ENCODE peak calls at places on chromosome 16, in ten cellular contexts. One of them, this sample, is unnamed.

GRCh38 chr16:85717393-85718152 is 28.8 kb upstream of the GINS2 start:
- DNase-seq in right lobe of liver: peak
- DNase-seq in mucosa of gallbladder: peak
- DNase-seq in endothelial cell of umbilical vein: peak
- DNase-seq in activated T-helper 9 cell treated with anti-CD3 and anti-CD28 coated beads, Interleukin-2, amount 50 U/mL, for 16 hours: peak
- DNase-seq in neural progenitor cell: peak
- DNase-seq in caudate nucleus: peak
- DNase-seq in hypothalamus: peak
- DNase-seq in NCI-H2171 treated with DMSO at 0.1 percent for 48 hours: peak
- DNase-seq in amygdala: no peak
- DNase-seq in this sample: peak

GRCh38 chr16:88440686-88441405 is 12.2 kb upstream of the ZFPM1 start:
- DNase-seq in right lobe of liver: no peak
- DNase-seq in mucosa of gallbladder: no peak
- DNase-seq in endothelial cell of umbilical vein: no peak
- DNase-seq in activated T-helper 9 cell treated with anti-CD3 and anti-CD28 coated beads, Interleukin-2, amount 50 U/mL, for 16 hours: no peak
- DNase-seq in neural progenitor cell: no peak
- DNase-seq in caudate nucleus: no peak
- DNase-seq in hypothalamus: no peak
- DNase-seq in NCI-H2171 treated with DMSO at 0.1 percent for 48 hours: no peak
- DNase-seq in amygdala: no peak
- DNase-seq in this sample: no peak

GRCh38 chr16:21301895-21302291 is 23.8 kb upstream of the CRYM start:
- DNase-seq in right lobe of liver: no peak
- DNase-seq in mucosa of gallbladder: no peak
- DNase-seq in endothelial cell of umbilical vein: no peak
- DNase-seq in activated T-helper 9 cell treated with anti-CD3 and anti-CD28 coated beads, Interleukin-2, amount 50 U/mL, for 16 hours: no peak
- DNase-seq in neural progenitor cell: no peak
- DNase-seq in caudate nucleus: no peak
- DNase-seq in hypothalamus: no peak
- DNase-seq in NCI-H2171 treated with DMSO at 0.1 percent for 48 hours: no peak
- DNase-seq in amygdala: no peak
- DNase-seq in this sample: no peak

GRCh38 chr16:77696149-77696548 is 26.2 kb upstream of the NUDT7 start:
- DNase-seq in right lobe of liver: no peak
- DNase-seq in mucosa of gallbladder: no peak
- DNase-seq in endothelial cell of umbilical vein: no peak
- DNase-seq in activated T-helper 9 cell treated with anti-CD3 and anti-CD28 coated beads, Interleukin-2, amount 50 U/mL, for 16 hours: no peak
- DNase-seq in neural progenitor cell: peak
- DNase-seq in caudate nucleus: no peak
- DNase-seq in hypothalamus: no peak
- DNase-seq in NCI-H2171 treated with DMSO at 0.1 percent for 48 hours: no peak
- DNase-seq in amygdala: no peak
- DNase-seq in this sample: no peak

GRCh38 chr16:84508502-84508901 is 4.0 kb upstream of the MEAK7 start:
- DNase-seq in right lobe of liver: peak
- DNase-seq in mucosa of gallbladder: no peak
- DNase-seq in endothelial cell of umbilical vein: no peak
- DNase-seq in activated T-helper 9 cell treated with anti-CD3 and anti-CD28 coated beads, Interleukin-2, amount 50 U/mL, for 16 hours: no peak
- DNase-seq in neural progenitor cell: no peak
- DNase-seq in caudate nucleus: no peak
- DNase-seq in hypothalamus: no peak
- DNase-seq in NCI-H2171 treated with DMSO at 0.1 percent for 48 hours: no peak
- DNase-seq in amygdala: no peak
- DNase-seq in this sample: no peak

GRCh38 chr16:2224183-2224486 is 744 bp downstream of the E4F1 start:
- DNase-seq in right lobe of liver: no peak
- DNase-seq in mucosa of gallbladder: no peak
- DNase-seq in endothelial cell of umbilical vein: peak
- DNase-seq in activated T-helper 9 cell treated with anti-CD3 and anti-CD28 coated beads, Interleukin-2, amount 50 U/mL, for 16 hours: no peak
- DNase-seq in neural progenitor cell: no peak
- DNase-seq in caudate nucleus: no peak
- DNase-seq in hypothalamus: no peak
- DNase-seq in NCI-H2171 treated with DMSO at 0.1 percent for 48 hours: no peak
- DNase-seq in amygdala: no peak
- DNase-seq in this sample: no peak

GRCh38 chr16:10297341-10298006 is 88.4 kb upstream of the ATF7IP2 start:
- DNase-seq in right lobe of liver: no peak
- DNase-seq in mucosa of gallbladder: no peak
- DNase-seq in endothelial cell of umbilical vein: no peak
- DNase-seq in activated T-helper 9 cell treated with anti-CD3 and anti-CD28 coated beads, Interleukin-2, amount 50 U/mL, for 16 hours: no peak
- DNase-seq in neural progenitor cell: no peak
- DNase-seq in caudate nucleus: no peak
- DNase-seq in hypothalamus: no peak
- DNase-seq in NCI-H2171 treated with DMSO at 0.1 percent for 48 hours: no peak
- DNase-seq in amygdala: no peak
- DNase-seq in this sample: no peak

GRCh38 chr16:68374961-68375660 is 64.3 kb downstream of the PRMT7 start:
- DNase-seq in right lobe of liver: no peak
- DNase-seq in mucosa of gallbladder: no peak
- DNase-seq in endothelial cell of umbilical vein: no peak
- DNase-seq in activated T-helper 9 cell treated with anti-CD3 and anti-CD28 coated beads, Interleukin-2, amount 50 U/mL, for 16 hours: no peak
- DNase-seq in neural progenitor cell: peak
- DNase-seq in caudate nucleus: no peak
- DNase-seq in hypothalamus: no peak
- DNase-seq in NCI-H2171 treated with DMSO at 0.1 percent for 48 hours: no peak
- DNase-seq in amygdala: no peak
- DNase-seq in this sample: no peak